ENCODE peak calls at places on chromosome X, in five cellular contexts. A, X, Q, O and S are unnamed samples. For H3K36me3, the result is how much of the 10 kb centered on the place peaks cover.

GRCh38 chrX:50514811-50515210 is 44.2 kb upstream of the DGKK start:
- DNase-seq in A (no peak), X (no peak), Q (no peak), O (no peak), S (no peak)

GRCh38 chrX:119826399-119826959 is 26.3 kb downstream of the UPF3B start:
- DNase-seq in A (peak), X (no peak), Q (peak), O (no peak), S (no peak)

GRCh38 chrX:150489359-150490015 is 78.9 kb upstream of the MTM1 start:
- DNase-seq in A (no peak), X (no peak), Q (no peak), O (no peak), S (peak)

GRCh38 chrX:101393530-101394305 is 2.9 kb downstream of the RPL36A start:
- DNase-seq in A (no peak), X (no peak), Q (no peak), O (no peak), S (no peak)

GRCh38 chrX:151458824-151459223 is 61.8 kb downstream of the VMA21 start:
- DNase-seq in A (peak), X (no peak), Q (no peak), O (no peak), S (peak)

GRCh38 chrX:49271341-49271740 is 1.7 kb downstream of the PPP1R3F start:
- DNase-seq in A (no peak), X (no peak), Q (no peak), O (no peak), S (peak)

GRCh38 chrX:141935645-141936044 is 32.0 kb downstream of the MAGEC1 start:
- DNase-seq in A (no peak), X (no peak), Q (no peak), O (no peak), S (no peak)

GRCh38 chrX:28946846-28947245 is 359.6 kb downstream of the IL1RAPL1 start:
- DNase-seq in A (peak), X (no peak), Q (no peak), O (no peak), S (no peak)

GRCh38 chrX:126701380-126701779 is 118.1 kb upstream of the PRR32 start:
- DNase-seq in A (no peak), X (no peak), Q (no peak), O (no peak), S (no peak)

GRCh38 chrX:19629541-19629940 is 114.2 kb upstream of the MAP3K15 start:
- DNase-seq in A (no peak), X (no peak), Q (no peak), O (no peak), S (no peak)

GRCh38 chrX:9349572-9350259 is 115.1 kb upstream of the TBL1X start:
- DNase-seq in A (peak), X (no peak), Q (peak), O (no peak), S (no peak)

GRCh38 chrX:107718156-107718621 is 57.4 kb downstream of the TSC22D3 start:
- DNase-seq in A (peak), X (peak), Q (peak), O (peak), S (peak)

GRCh38 chrX:47224896-47225290 is 6.4 kb downstream of the CDK16 start:
- DNase-seq in A (no peak), X (no peak), Q (no peak), O (no peak), S (no peak)

GRCh38 chrX:47224266-47224895 is 5.9 kb downstream of the CDK16 start:
- DNase-seq in A (no peak), X (no peak), Q (no peak), O (no peak), S (no peak)

GRCh38 chrX:47222776-47223350 is 4.4 kb downstream of the CDK16 start:
- DNase-seq in A (no peak), X (no peak), Q (no peak), O (no peak), S (no peak)

GRCh38 chrX:47221756-47222155 is 3.3 kb downstream of the CDK16 start:
- DNase-seq in A (no peak), X (no peak), Q (no peak), O (no peak), S (no peak)

DNA sequence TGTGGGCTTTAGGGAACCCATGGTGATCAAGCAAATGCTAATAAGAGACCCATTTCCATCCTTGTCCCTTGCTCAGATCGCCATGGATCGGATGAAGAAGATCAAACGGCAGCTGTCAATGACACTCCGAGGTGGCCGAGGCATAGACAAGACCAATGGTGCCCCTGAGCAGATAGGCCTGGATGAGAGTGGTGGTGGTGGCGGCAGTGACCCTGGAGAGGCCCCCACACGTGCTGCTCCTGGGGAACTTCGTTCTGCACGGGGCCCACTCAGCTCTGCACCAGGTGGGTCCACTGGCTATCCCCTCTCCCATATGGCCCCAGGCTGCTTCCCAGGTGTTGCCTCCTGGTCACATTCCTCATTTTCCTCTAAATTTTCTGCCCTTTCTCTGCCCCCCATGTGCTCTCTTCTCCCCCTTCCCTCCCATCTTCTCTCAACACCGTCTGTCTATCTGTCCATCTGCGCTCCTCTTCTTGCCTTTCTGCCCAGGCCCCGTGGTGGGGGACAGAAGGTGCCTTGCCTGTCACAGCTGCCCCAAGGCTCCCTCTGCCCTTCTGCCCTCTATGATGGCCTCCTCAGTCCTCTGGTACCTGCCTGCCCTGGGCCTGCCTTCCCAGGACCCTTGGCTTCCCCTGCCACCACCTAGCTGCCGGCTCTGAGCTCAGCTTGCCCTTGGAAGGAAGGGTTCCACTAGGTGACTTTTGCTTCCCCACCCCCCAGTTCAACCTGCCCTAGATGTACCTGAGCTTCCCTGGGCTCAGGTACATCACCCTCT is 5.2 kb downstream of the CDK16 start:
- DNase-seq in A (no peak), X (no peak), Q (no peak), O (no peak), S (no peak)
- H4K91ac ChIP-seq in A (no peak), X (no peak), Q (no peak), O (no peak), S (no peak)

DNA sequence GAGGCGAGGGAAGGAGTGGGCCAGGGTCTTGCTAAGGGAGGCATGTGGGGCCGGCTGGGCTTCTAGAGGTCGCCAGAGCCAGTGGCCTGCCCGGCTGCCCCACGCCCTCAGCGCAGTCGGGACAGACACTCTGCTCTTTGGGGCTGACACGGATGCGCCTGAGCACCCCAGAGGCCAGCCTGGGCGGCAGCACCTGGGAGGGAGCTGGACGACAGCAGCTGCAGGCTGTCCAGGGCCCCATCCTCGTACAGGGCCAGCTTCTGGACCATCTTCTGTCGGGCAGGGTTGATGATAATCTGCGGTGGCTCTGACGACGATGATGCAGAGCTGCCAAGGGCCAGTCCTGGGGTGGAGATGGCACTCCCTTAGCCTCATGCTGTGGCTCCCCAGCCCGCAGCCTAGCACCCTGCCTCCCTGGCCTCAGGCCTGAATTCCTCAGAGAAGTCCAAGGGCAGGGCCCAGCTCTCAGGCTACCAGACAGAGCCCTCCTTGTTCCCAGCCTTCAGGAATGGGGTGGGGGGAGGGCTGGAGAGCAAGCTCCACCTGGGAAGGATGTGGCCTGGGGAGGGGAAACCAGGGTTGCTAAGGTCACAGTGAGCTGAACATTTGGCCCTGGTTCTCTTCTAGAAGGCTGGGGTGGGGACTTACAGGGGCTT is 7.2 kb downstream of the IRAK1 start:
- DNase-seq in A (no peak), X (no peak), Q (no peak), O (no peak), S (peak)
- H3K36me3 ChIP-seq in A (under half), X (under half), Q (half or more), O (half or more), S (under half)

GRCh38 chrX:153974003-153974725 is 1.6 kb downstream of the TMEM187 start:
- DNase-seq in A (no peak), X (no peak), Q (no peak), O (no peak), S (no peak)

GRCh38 chrX:153973127-153974002 is 811 bp downstream of the TMEM187 start:
- DNase-seq in A (no peak), X (no peak), Q (no peak), O (no peak), S (no peak)

GRCh38 chrX:153971632-153972367 is at the start of gene HCFC1:
- DNase-seq in A (peak), X (peak), Q (peak), O (peak), S (peak)

GRCh38 chrX:153971124-153971631 is 440 bp downstream of the HCFC1 start:
- DNase-seq in A (peak), X (peak), Q (peak), O (peak), S (peak)

DNA sequence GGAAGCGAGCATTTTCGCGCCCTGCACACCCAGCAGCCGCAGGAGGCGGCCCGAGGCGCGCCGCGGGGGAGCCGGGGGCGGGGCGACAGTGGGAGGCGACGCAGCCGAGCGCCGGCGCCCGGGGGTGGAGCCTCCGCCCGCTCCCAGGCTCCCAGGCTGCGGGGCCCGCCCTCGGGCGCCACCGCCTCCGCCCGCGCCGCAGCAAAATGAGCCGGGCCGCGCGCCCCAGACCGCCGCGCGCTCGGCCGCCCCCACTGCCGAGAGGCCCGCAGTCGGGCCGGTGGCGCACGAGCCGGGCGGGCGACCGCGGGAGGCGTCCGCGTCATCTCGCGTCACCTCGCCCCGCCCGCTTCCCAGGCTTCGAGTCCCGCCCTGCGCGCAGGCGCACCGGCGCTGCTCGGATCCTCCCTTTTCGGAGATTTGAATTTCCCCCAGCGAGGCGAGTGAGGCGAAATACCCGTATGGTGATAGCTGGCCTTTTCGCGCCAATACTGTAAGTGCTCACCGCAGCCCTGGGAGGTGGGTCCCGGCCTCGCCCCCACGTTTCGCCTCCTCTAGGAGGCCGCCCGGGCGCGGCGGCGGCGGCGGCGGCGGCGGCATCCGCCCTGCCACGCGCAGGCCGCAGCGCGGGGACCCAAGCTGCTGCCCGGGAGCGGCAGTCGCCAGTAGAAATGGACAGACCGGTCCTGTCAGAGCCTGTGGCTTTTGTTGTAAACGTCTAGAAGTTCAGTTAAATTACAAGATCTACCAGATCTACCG is at the start of gene TMEM187:
- DNase-seq in A (peak), X (peak), Q (peak), O (peak), S (peak)
- H4K91ac ChIP-seq in A (peak), X (peak), Q (peak), O (no peak), S (peak)

GRCh38 chrX:11760958-11761357 is 2.9 kb downstream of the MSL3 start:
- DNase-seq in A (no peak), X (no peak), Q (no peak), O (no peak), S (no peak)
- H3K36me3 ChIP-seq in A (under half), X (under half), Q (half or more), O (half or more), S (under half)

GRCh38 chrX:154396948-154397887 is 959 bp upstream of the RPL10 start:
- DNase-seq in A (peak), X (peak), Q (peak), O (no peak), S (peak)
- H4K91ac ChIP-seq in A (peak), X (peak), Q (peak), O (no peak), S (peak)

DNA sequence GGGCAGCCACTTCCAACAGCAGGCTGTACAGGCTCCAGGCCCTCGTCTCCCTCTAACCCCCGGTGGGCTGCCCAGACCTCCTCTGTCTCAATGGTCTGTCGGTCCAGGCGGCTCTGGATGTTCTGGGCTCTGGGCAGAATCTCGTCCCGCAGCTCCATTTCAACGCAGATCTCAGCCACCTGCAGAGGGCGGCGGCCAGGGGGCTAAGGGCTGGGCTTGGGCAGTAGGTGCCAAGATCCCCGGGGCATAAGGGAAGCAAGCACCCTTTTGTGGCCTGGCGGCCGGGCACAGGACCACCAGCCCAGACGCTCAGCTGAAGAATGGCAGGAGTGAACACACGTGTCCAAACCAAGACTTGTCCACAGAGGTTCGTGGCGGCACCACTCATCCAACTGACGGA is 9.2 kb downstream of the AVPR2 start:
- DNase-seq in A (no peak), X (no peak), Q (no peak), O (no peak), S (no peak)
- H3K36me3 ChIP-seq in A (under half), X (under half), Q (under half), O (under half), S (under half)